ENCODE peak calls at places on chromosomes 12 and 14, in seven cellular contexts. W is ascending aorta, A is left ventricle myocardium inferior, B is cardiac fibroblast, M is heart left ventricle, Q is left lung, K is esophagus squamous epithelium. X is an unnamed sample.

GRCh38 chr12:106195638-106196037 is 52.2 kb downstream of the CKAP4 start:
- DNase-seq in M (peak; percentile 61), Q (peak; percentile 47), K (no peak), B (peak; percentile 78), W (no peak), A (peak; percentile 58), X (peak; percentile 89)

GRCh38 chr12:112839386-112839972 is 47.9 kb downstream of the RPH3A start:
- DNase-seq in M (no peak), Q (no peak), B (peak; percentile 78), K (no peak), A (no peak), W (no peak), X (peak; percentile 92)

GRCh38 chr14:23208286-23208685 is 24.8 kb upstream of the SLC7A8 start:
- DNase-seq in B (no peak), A (no peak), K (no peak), Q (no peak), M (no peak), W (no peak), X (no peak)

GRCh38 chr12:116529048-116529447 is 30.1 kb upstream of the MAP1LC3B2 start:
- DNase-seq in W (no peak), K (no peak), Q (no peak), B (peak; percentile 69), M (no peak), A (no peak), X (peak; percentile 78)

GRCh38 chr12:75480469-75480949 is at the start of gene GLIPR1:
- DNase-seq in W (peak; percentile 52), M (peak; percentile 71), Q (peak; percentile 73), A (peak; percentile 55), K (peak; percentile 15), B (peak; percentile 97), X (peak; percentile 98)

GRCh38 chr12:80056232-80056631 is 43.1 kb upstream of the OTOGL start:
- DNase-seq in B (no peak), K (no peak), Q (no peak), M (no peak), W (no peak), A (no peak), X (no peak)

GRCh38 chr14:36973806-36974442 is 198.5 kb downstream of the SLC25A21 start:
- DNase-seq in B (peak; percentile 5), A (no peak), Q (no peak), K (no peak), W (no peak), M (no peak), X (peak; percentile 72)

GRCh38 chr12:122871851-122872785 is 23.8 kb downstream of the VPS37B start:
- DNase-seq in B (peak; percentile 80), K (no peak), M (peak; percentile 78), A (peak; percentile 60), W (peak; percentile 45), Q (peak; percentile 79), X (peak; percentile 75)

GRCh38 chr12:130401703-130402102 is 64.0 kb downstream of the PIWIL1 start:
- DNase-seq in B (no peak), M (no peak), Q (no peak), A (no peak), K (no peak), W (no peak), X (no peak)
- TF ChIP-seq CTCF in B (no peak), M (peak; percentile 48), Q (no peak), A (peak; percentile 52), K (no peak), W (no peak), X (no peak)

DNA sequence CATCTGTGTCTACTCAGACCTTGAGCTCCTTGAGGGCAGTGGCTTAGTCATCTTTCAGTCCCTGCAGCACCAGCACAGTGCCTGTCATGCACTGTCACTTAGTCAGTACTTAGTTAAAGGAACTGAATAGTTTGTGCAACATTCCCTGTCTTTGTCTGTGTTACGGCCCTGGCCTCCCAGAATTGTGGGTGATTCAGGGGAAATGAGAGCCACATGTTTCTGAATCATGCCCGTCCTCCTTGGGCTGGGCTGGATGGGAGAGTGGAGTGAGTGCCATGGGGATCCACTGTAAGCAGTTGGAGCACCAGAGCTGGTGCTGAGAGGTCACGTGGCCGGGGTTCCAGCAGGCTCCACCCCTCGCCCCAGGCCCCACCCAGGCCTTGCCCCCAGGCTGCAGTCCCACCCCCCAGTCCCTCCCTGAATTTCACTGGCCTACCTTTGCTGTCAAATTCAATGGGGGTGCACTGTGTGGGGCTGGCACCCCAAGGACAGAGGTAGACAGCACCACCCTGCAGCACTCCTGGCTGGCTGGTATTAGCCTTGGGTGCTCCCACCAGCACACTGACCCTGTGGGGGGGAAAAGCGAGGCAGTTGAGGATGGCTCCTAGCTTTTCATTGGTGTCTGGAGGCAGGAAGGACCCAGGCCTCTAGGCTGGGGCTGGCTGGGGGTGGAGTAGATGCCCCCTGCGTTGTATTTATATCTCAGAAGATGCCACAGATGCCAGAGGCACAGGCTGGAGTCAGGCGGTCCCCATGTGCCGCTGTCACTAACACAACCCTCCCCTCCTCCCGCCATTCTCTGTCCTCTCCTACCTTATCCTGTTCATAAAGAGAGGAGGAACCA is 7.4 kb downstream of the ITGA5 start:
- DNase-seq in B (peak; percentile 88), Q (peak; percentile 85), K (no peak), W (peak; percentile 77), M (peak; percentile 75), A (peak; percentile 68), X (peak; percentile 93)
- H3K4me3 ChIP-seq in B (no peak overlapping the region), Q (peak overlapping the region; percentile 82), K (peak overlapping the region; percentile 85), W (peak overlapping the region; percentile 98), M (no peak overlapping the region), A (peak overlapping the region; percentile 76), X (no peak overlapping the region)

DNA sequence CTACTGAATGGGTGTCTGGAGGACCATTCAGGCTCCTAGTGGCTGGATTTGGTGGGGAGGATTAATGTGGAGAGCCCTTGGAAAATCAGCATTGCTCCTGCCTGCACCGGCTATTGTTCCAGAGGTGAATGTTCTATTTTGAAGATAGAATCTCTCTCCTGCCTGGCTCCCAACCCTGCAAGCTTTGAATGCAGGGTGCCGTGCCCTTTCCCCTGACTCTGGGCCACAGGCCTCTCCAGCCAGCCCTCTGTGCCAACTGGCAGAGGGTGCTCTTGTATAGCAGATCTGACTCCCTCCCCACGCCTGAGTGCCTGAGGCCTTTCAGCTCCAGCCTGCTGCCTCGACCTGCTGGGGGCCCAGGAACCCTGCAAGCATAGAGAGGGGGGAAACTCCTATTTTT is 106.8 kb downstream of the TMEM260 start:
- DNase-seq in K (no peak), Q (no peak), W (no peak), M (peak; percentile 70), B (no peak), A (peak; percentile 34), X (no peak)
- TF ChIP-seq CTCF in K (no peak), Q (no peak), W (no peak), M (peak; percentile 22), B (no peak), A (peak; percentile 46), X (no peak)

GRCh38 chr12:24551368-24551767 is 397.5 kb downstream of the BCAT1 start:
- DNase-seq in M (no peak), B (no peak), W (no peak), Q (no peak), A (no peak), K (no peak), X (no peak)
- H3K4me3 ChIP-seq in M (peak overlapping the region; percentile 2), B (no peak overlapping the region), W (no peak overlapping the region), Q (no peak overlapping the region), A (no peak overlapping the region), K (no peak overlapping the region), X (no peak overlapping the region)

GRCh38 chr14:52072266-52072780 is 3.5 kb upstream of the NID2 start:
- DNase-seq in B (no peak), W (no peak), Q (no peak), A (no peak), M (no peak), K (no peak), X (no peak)

GRCh38 chr14:52073251-52073650 is 4.4 kb upstream of the NID2 start:
- DNase-seq in Q (no peak), K (no peak), B (peak; percentile 61), M (no peak), W (no peak), A (no peak), X (no peak)

GRCh38 chr14:52068741-52069616 is at the start of gene NID2:
- DNase-seq in B (peak; percentile 98), M (peak; percentile 95), K (no peak), A (peak; percentile 91), Q (peak; percentile 77), W (no peak), X (peak; percentile 97)

GRCh38 chr14:52069617-52070431 is 965 bp upstream of the NID2 start:
- DNase-seq in A (no peak), W (no peak), Q (no peak), M (peak; percentile 65), B (peak; percentile 59), K (no peak), X (peak; percentile 51)

GRCh38 chr14:52071675-52072074 is 2.8 kb upstream of the NID2 start:
- DNase-seq in M (no peak), W (no peak), Q (no peak), B (peak; percentile 74), A (no peak), K (no peak), X (peak; percentile 31)
- TF ChIP-seq CTCF in M (peak; percentile 45), W (peak; percentile 23), Q (no peak), B (peak; percentile 22), A (peak; percentile 49), K (no peak), X (no peak)

DNA sequence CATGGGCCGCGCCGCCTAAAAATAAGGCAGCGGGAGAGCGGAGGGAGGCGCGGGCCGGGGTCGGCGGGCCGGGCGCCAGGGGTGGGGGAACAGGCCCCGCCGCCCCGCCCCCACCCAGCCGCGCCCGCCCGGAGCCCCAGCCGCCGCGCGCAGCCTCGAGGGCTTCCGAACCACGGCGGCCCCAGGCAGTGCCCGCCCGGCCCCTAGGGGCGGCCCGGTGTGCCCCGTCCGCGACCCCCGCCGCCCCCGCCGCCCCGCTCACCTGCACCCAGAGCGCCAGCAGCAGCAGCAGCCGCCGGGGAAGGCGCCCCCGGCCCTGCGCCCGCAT is 519 bp downstream of the JAG2 start:
- DNase-seq in B (no peak), K (no peak), M (no peak), Q (no peak), W (no peak), A (no peak), X (no peak)
- H3K4me3 ChIP-seq in B (no peak overlapping the region), K (peak overlapping the region; percentile 51), M (peak overlapping the region; percentile 59), Q (peak overlapping the region; percentile 48), W (peak overlapping the region; percentile 56), A (peak overlapping the region; percentile 76), X (no peak overlapping the region)

GRCh38 chr12:11801643-11802042 is 152.2 kb downstream of the ETV6 start:
- DNase-seq in A (no peak), M (no peak), Q (no peak), K (no peak), W (no peak), B (no peak), X (no peak)

GRCh38 chr12:11804130-11804529 is 154.7 kb downstream of the ETV6 start:
- DNase-seq in B (no peak), A (no peak), W (no peak), Q (no peak), M (no peak), K (no peak), X (peak; percentile 11)

GRCh38 chr12:11807453-11807852 is 158.0 kb downstream of the ETV6 start:
- DNase-seq in M (no peak), Q (no peak), K (no peak), W (no peak), A (no peak), B (no peak), X (no peak)

GRCh38 chr12:11805680-11806079 is 156.2 kb downstream of the ETV6 start:
- DNase-seq in B (no peak), K (no peak), W (no peak), Q (no peak), A (no peak), M (no peak), X (no peak)

DNA sequence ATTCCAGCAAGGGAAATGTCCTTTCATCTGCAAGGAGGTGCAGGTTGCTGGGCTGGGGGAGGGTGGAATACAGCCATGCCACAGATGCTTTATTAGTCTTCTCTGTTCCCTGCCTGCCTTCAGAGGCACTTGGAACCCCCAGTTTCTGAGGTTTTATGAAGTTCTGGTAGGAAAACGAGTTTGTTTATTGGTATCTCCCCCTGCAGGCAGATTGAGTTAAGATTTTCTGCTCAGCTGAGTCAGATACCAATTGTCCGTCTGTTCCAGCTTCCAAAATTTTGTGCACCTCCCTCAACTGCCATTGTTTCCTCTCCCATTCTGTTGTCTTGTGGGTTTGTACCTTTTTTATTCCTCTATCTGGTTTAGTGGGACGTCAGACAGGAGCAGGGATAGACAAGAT is 155.6 kb downstream of the ETV6 start:
- DNase-seq in B (no peak), Q (no peak), K (no peak), A (no peak), M (no peak), W (no peak), X (no peak)
- TF ChIP-seq CTCF in B (peak; percentile 26), Q (no peak), K (no peak), A (no peak), M (no peak), W (no peak), X (peak; percentile 7)